ENCODE peak calls at places on chromosomes 16 and 17, in four cellular contexts. One of them, this sample, is unnamed.

GRCh38 chr17:1241904-1242303 is 28.3 kb upstream of the BHLHA9 start:
- DNase-seq in cardiac muscle cell: peak; percentile 33
- DNase-seq in lung: no peak
- DNase-seq in CD8-positive, alpha-beta T cell: no peak
- DNase-seq in this sample: no peak

GRCh38 chr17:28811594-28812135 is 30.9 kb downstream of the FAM222B start:
- DNase-seq in cardiac muscle cell: peak; percentile 10
- DNase-seq in lung: no peak
- DNase-seq in CD8-positive, alpha-beta T cell: no peak
- DNase-seq in this sample: no peak

GRCh38 chr16:67490330-67491096 is 7.2 kb upstream of the AGRP start:
- DNase-seq in cardiac muscle cell: peak; percentile 55
- DNase-seq in lung: no peak
- DNase-seq in CD8-positive, alpha-beta T cell: no peak
- DNase-seq in this sample: no peak

GRCh38 chr16:14013571-14014283 is 57.4 kb upstream of the MRTFB start:
- DNase-seq in cardiac muscle cell: peak; percentile 80
- DNase-seq in lung: peak; percentile 42
- DNase-seq in CD8-positive, alpha-beta T cell: no peak
- DNase-seq in this sample: no peak

GRCh38 chr16:87965417-87965816 is 14.2 kb downstream of the BANP start:
- DNase-seq in cardiac muscle cell: no peak
- DNase-seq in lung: no peak
- DNase-seq in CD8-positive, alpha-beta T cell: no peak
- DNase-seq in this sample: no peak

GRCh38 chr17:21201302-21201602 is 12.7 kb downstream of the TMEM11 start:
- DNase-seq in cardiac muscle cell: no peak
- DNase-seq in lung: no peak
- DNase-seq in CD8-positive, alpha-beta T cell: no peak
- DNase-seq in this sample: no peak

GRCh38 chr17:80780381-80781187 is 211.1 kb upstream of the CHMP6 start:
- DNase-seq in cardiac muscle cell: no peak
- DNase-seq in lung: no peak
- DNase-seq in CD8-positive, alpha-beta T cell: no peak
- DNase-seq in this sample: no peak

GRCh38 chr17:79087428-79088143 is 13.0 kb downstream of the ENGASE start:
- DNase-seq in cardiac muscle cell: peak; percentile 63
- DNase-seq in lung: peak; percentile 73
- DNase-seq in CD8-positive, alpha-beta T cell: peak; percentile 61
- DNase-seq in this sample: peak; percentile 68

GRCh38 chr17:17087424-17088103 is 45.3 kb downstream of the MPRIP start:
- DNase-seq in cardiac muscle cell: no peak
- DNase-seq in lung: no peak
- DNase-seq in CD8-positive, alpha-beta T cell: no peak
- DNase-seq in this sample: no peak

GRCh38 chr17:58330997-58331814 is 2.6 kb upstream of the TSPOAP1 start:
- DNase-seq in cardiac muscle cell: no peak
- DNase-seq in lung: peak; percentile 58
- DNase-seq in CD8-positive, alpha-beta T cell: peak; percentile 75
- DNase-seq in this sample: no peak

GRCh38 chr16:14529010-14529669 is 100.9 kb downstream of the PARN start:
- DNase-seq in cardiac muscle cell: peak; percentile 96
- DNase-seq in lung: peak; percentile 76
- DNase-seq in CD8-positive, alpha-beta T cell: peak; percentile 17
- DNase-seq in this sample: peak; percentile 82

GRCh38 chr16:24645739-24646645 is 83.5 kb upstream of the TNRC6A start:
- DNase-seq in cardiac muscle cell: peak; percentile 99
- DNase-seq in lung: peak; percentile 30
- DNase-seq in CD8-positive, alpha-beta T cell: no peak
- DNase-seq in this sample: no peak

GRCh38 chr17:42188749-42189650 is 3.7 kb upstream of the HCRT start:
- DNase-seq in cardiac muscle cell: no peak
- DNase-seq in lung: no peak
- DNase-seq in CD8-positive, alpha-beta T cell: no peak
- DNase-seq in this sample: no peak

GRCh38 chr17:71936977-71937376 is 183.8 kb upstream of the SOX9 start:
- DNase-seq in cardiac muscle cell: no peak
- DNase-seq in lung: no peak
- DNase-seq in CD8-positive, alpha-beta T cell: no peak
- DNase-seq in this sample: no peak

GRCh38 chr17:596763-597644 is 117.6 kb downstream of the VPS53 start:
- DNase-seq in cardiac muscle cell: peak; percentile 66
- DNase-seq in lung: no peak
- DNase-seq in CD8-positive, alpha-beta T cell: no peak
- DNase-seq in this sample: no peak

GRCh38 chr17:81731271-81731670 is 19.2 kb downstream of the SLC25A10 start:
- DNase-seq in cardiac muscle cell: peak; percentile 10
- DNase-seq in lung: no peak
- DNase-seq in CD8-positive, alpha-beta T cell: no peak
- DNase-seq in this sample: no peak

GRCh38 chr16:177394-177822 is 928 bp downstream of the HBA1 start:
- DNase-seq in cardiac muscle cell: peak; percentile 28
- DNase-seq in lung: no peak
- DNase-seq in CD8-positive, alpha-beta T cell: no peak
- DNase-seq in this sample: no peak

GRCh38 chr16:69166946-69167930 is 19.7 kb upstream of the SNTB2 start:
- DNase-seq in cardiac muscle cell: peak; percentile 29
- DNase-seq in lung: no peak
- DNase-seq in CD8-positive, alpha-beta T cell: no peak
- DNase-seq in this sample: no peak

GRCh38 chr16:67252806-67253497 is 4.2 kb downstream of the SLC9A5 start:
- DNase-seq in cardiac muscle cell: no peak
- DNase-seq in lung: no peak
- DNase-seq in CD8-positive, alpha-beta T cell: no peak
- DNase-seq in this sample: no peak

GRCh38 chr17:31379796-31380195 is 11.7 kb upstream of the RAB11FIP4 start:
- DNase-seq in cardiac muscle cell: no peak
- DNase-seq in lung: no peak
- DNase-seq in CD8-positive, alpha-beta T cell: no peak
- DNase-seq in this sample: no peak

GRCh38 chr17:49603238-49603637 is 27.6 kb downstream of the NXPH3 start:
- DNase-seq in cardiac muscle cell: peak; percentile 51
- DNase-seq in lung: no peak
- DNase-seq in CD8-positive, alpha-beta T cell: no peak
- DNase-seq in this sample: no peak

GRCh38 chr16:85270365-85270764 is 158.1 kb upstream of the CIBAR2 start:
- DNase-seq in cardiac muscle cell: no peak
- DNase-seq in lung: no peak
- DNase-seq in CD8-positive, alpha-beta T cell: no peak
- DNase-seq in this sample: no peak

GRCh38 chr17:81536299-81537290 is 8.4 kb downstream of the FSCN2 start:
- DNase-seq in cardiac muscle cell: peak; percentile 50
- DNase-seq in lung: no peak
- DNase-seq in CD8-positive, alpha-beta T cell: no peak
- DNase-seq in this sample: no peak

GRCh38 chr16:66746682-66747081 is 4.7 kb downstream of the DYNC1LI2 start:
- DNase-seq in cardiac muscle cell: peak; percentile 37
- DNase-seq in lung: no peak
- DNase-seq in CD8-positive, alpha-beta T cell: no peak
- DNase-seq in this sample: no peak

GRCh38 chr17:36980281-36980761 is 31.6 kb downstream of the AATF start:
- DNase-seq in cardiac muscle cell: peak; percentile 44
- DNase-seq in lung: no peak
- DNase-seq in CD8-positive, alpha-beta T cell: no peak
- DNase-seq in this sample: no peak

GRCh38 chr17:70563301-70563820 is 394.0 kb downstream of the KCNJ2 start:
- DNase-seq in cardiac muscle cell: no peak
- DNase-seq in lung: no peak
- DNase-seq in CD8-positive, alpha-beta T cell: no peak
- DNase-seq in this sample: no peak
- H3K9me3 ChIP-seq in cardiac muscle cell: no peaks in the 10 kb centered on the region
- H3K9me3 ChIP-seq in lung: no peaks in the 10 kb centered on the region
- H3K9me3 ChIP-seq in CD8-positive, alpha-beta T cell: no peaks in the 10 kb centered on the region
- H3K9me3 ChIP-seq in this sample: no peaks in the 10 kb centered on the region

GRCh38 chr16:3010510-3010909 is 2.2 kb upstream of the CLDN9 start:
- DNase-seq in cardiac muscle cell: no peak
- DNase-seq in lung: no peak
- DNase-seq in CD8-positive, alpha-beta T cell: no peak
- DNase-seq in this sample: no peak
- H3K27me3 ChIP-seq in cardiac muscle cell: no peaks in the 10 kb centered on the region
- H3K27me3 ChIP-seq in lung: no peaks in the 10 kb centered on the region
- H3K27me3 ChIP-seq in CD8-positive, alpha-beta T cell: peaks cover 6% of the 10 kb centered on the region
- H3K27me3 ChIP-seq in this sample: peaks cover 16% of the 10 kb centered on the region

GRCh38 chr16:1548234-1548633 is 14.8 kb downstream of the TMEM204 start:
- DNase-seq in cardiac muscle cell: peak; percentile 46
- DNase-seq in lung: no peak
- DNase-seq in CD8-positive, alpha-beta T cell: no peak
- DNase-seq in this sample: no peak

GRCh38 chr16:1550696-1551095 is 17.2 kb downstream of the TMEM204 start:
- DNase-seq in cardiac muscle cell: no peak
- DNase-seq in lung: no peak
- DNase-seq in CD8-positive, alpha-beta T cell: no peak
- DNase-seq in this sample: no peak

GRCh38 chr16:1548727-1549126 is 15.3 kb downstream of the TMEM204 start:
- DNase-seq in cardiac muscle cell: no peak
- DNase-seq in lung: no peak
- DNase-seq in CD8-positive, alpha-beta T cell: no peak
- DNase-seq in this sample: no peak

GRCh38 chr16:1551166-1551565 is 17.7 kb downstream of the TMEM204 start:
- DNase-seq in cardiac muscle cell: no peak
- DNase-seq in lung: no peak
- DNase-seq in CD8-positive, alpha-beta T cell: no peak
- DNase-seq in this sample: no peak

DNA sequence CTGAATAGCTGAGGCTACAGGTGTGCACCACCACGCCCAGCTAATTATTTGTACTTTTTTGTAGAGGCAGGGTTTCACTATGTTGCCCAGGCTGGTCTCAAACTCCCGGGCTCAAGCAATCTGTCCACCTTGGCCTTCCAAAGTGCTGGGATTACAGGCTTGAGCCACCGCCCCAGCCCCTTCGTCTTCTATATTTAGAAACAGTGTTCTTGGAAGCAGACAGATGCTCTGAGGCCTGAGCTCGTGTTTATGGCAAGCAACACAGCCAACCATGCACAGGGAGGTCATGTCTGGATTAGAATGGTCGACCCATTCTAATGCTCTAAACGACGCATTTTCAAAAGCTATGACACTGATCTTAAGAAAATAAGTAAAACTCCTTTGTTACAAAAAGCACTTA is 16.6 kb downstream of the TMEM204 start:
- DNase-seq in cardiac muscle cell: no peak
- DNase-seq in lung: no peak
- DNase-seq in CD8-positive, alpha-beta T cell: no peak
- DNase-seq in this sample: no peak
- TF ChIP-seq CTCF in cardiac muscle cell: no peak
- TF ChIP-seq CTCF in lung: no peak
- TF ChIP-seq CTCF in CD8-positive, alpha-beta T cell: no peak
- TF ChIP-seq CTCF in this sample: no peak

DNA sequence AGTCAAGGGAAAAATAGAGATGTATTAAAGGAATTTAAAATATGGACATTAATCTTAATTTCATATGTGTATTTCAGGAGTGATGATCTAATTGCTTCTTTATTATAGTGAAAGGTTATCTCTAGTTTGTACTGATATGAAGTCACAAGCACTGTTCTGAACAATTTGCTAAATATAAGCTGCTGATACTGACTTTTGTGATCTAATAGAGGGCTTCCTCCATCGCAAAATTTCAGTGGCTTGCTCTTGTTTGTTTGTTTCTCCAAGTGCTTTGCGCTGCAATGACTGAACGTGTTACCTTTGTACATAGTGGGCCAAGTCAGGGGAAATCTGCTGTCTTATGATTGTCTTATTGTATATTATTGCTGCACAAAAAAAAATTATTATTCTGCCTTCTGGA is 307.0 kb downstream of the KCNJ2 start:
- DNase-seq in cardiac muscle cell: no peak
- DNase-seq in lung: no peak
- DNase-seq in CD8-positive, alpha-beta T cell: no peak
- DNase-seq in this sample: no peak
- H3K9me3 ChIP-seq in cardiac muscle cell: no peaks in the 10 kb centered on the region
- H3K9me3 ChIP-seq in lung: no peaks in the 10 kb centered on the region
- H3K9me3 ChIP-seq in CD8-positive, alpha-beta T cell: no peaks in the 10 kb centered on the region
- H3K9me3 ChIP-seq in this sample: no peaks in the 10 kb centered on the region

DNA sequence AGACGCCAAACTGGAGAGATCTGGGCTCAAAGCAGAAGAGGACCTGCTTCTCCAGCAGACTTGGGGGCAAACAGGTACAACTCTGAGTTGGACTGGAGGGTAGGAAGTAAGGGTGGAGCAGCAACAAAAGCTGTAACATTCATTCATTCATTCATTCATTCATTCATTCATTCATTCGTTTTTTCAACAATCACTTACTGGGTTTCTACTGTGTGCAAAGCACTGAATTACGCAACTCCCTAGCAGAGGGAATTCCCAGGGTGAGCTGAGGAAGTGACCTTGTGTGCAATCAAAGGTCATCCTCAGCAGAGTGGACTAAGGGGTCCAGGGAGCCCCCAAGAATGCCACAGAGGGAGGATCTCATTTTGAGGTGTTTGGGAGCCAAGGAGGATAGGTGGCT is 231.1 kb upstream of the SDK2 start:
- DNase-seq in cardiac muscle cell: peak; percentile 5
- DNase-seq in lung: no peak
- DNase-seq in CD8-positive, alpha-beta T cell: no peak
- DNase-seq in this sample: no peak
- H3K27me3 ChIP-seq in cardiac muscle cell: no peaks in the 10 kb centered on the region
- H3K27me3 ChIP-seq in lung: no peaks in the 10 kb centered on the region
- H3K27me3 ChIP-seq in CD8-positive, alpha-beta T cell: no peaks in the 10 kb centered on the region
- H3K27me3 ChIP-seq in this sample: no peaks in the 10 kb centered on the region

DNA sequence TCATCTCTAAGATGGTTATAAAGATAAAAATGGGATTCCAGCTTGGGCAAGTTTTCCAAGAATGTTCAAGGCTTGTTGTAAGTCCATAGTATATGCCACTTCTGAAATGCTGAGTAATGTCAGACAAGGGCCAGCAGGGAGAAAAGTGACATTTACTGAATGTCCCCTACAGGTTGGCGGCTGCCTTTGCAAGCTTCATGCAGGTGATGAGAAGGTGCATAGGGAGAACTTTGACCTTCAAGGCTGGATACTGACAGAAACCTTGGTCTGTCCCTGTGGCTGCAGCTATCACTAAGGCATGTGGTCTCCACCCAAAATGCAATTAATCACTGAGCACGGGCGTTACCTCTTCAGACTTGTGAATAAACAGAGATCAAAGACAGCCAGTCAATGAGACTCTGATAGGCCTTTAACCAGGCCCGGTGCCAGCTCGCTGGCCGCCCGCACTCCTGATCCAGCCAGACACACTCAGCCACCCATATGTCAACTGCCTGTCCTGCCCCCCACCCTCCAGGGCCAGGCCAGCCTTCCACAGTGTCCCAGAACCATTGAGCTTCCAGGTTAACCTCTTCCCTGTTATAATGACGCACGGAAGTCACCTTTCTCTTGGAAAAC is 26.9 kb upstream of the AXIN2 start:
- DNase-seq in cardiac muscle cell: no peak
- DNase-seq in lung: peak; percentile 59
- DNase-seq in CD8-positive, alpha-beta T cell: no peak
- DNase-seq in this sample: no peak
- TF ChIP-seq CTCF in cardiac muscle cell: no peak
- TF ChIP-seq CTCF in lung: no peak
- TF ChIP-seq CTCF in CD8-positive, alpha-beta T cell: no peak
- TF ChIP-seq CTCF in this sample: no peak

This sample was measured in right atrium auricular region.